ENCODE peak calls at places on chromosomes 7 and 10, in four cellular contexts. A, R, L and H are unnamed samples.

GRCh38 chr10:133114251-133114650 is 26.5 kb downstream of the ADGRA1 start:
- DNase-seq in A (no peak), R (no peak), L (no peak), H (no peak)

GRCh38 chr10:10044959-10045764 is 972.5 kb upstream of the CELF2 start:
- DNase-seq in L (no peak), R (no peak), A (no peak), H (no peak)

GRCh38 chr10:79382491-79382941 is 35.2 kb downstream of the PPIF start:
- DNase-seq in R (no peak), L (no peak), A (no peak), H (no peak)

GRCh38 chr10:124647421-124648130 is 96.6 kb downstream of the FAM53B start:
- DNase-seq in L (peak; percentile 50), A (peak; percentile 24), R (peak; percentile 64), H (peak; percentile 15)

GRCh38 chr10:24483701-24484100 is 240.0 kb downstream of the ARHGAP21 start:
- DNase-seq in A (no peak), R (no peak), L (no peak), H (peak; percentile 74)

GRCh38 chr10:132107211-132107946 is 41.6 kb downstream of the JAKMIP3 start:
- DNase-seq in L (no peak), A (no peak), R (no peak), H (no peak)

GRCh38 chr7:116598278-116598677 is 73.4 kb downstream of the CAV1 start:
- DNase-seq in A (no peak), L (no peak), R (peak; percentile 22), H (no peak)

GRCh38 chr10:28250358-28250757 is 52.5 kb downstream of the MPP7 start:
- DNase-seq in L (no peak), R (no peak), A (no peak), H (no peak)

GRCh38 chr10:115566867-115567266 is 473.7 kb downstream of the ATRNL1 start:
- DNase-seq in L (no peak), A (peak; percentile 11), R (no peak), H (no peak)

GRCh38 chr10:72173635-72174296 is 42.0 kb upstream of the ANAPC16 start:
- DNase-seq in L (peak; percentile 86), A (peak; percentile 42), R (peak; percentile 37), H (peak; percentile 27)

GRCh38 chr7:30424536-30424935 is 54.0 kb downstream of the NOD1 start:
- DNase-seq in L (no peak), A (no peak), R (no peak), H (no peak)

GRCh38 chr7:107696330-107696946 is 35.8 kb downstream of the SLC26A4 start:
- DNase-seq in R (no peak), A (no peak), L (no peak), H (no peak)

GRCh38 chr7:99267530-99268360 is 4.9 kb upstream of the MYH16 start:
- DNase-seq in L (no peak), A (peak; percentile 85), R (no peak), H (peak; percentile 85)

GRCh38 chr10:3067045-3067858 is at the start of gene PFKP:
- DNase-seq in A (no peak), R (peak; percentile 89), L (no peak), H (no peak)

GRCh38 chr7:116571037-116571436 is 46.2 kb downstream of the CAV1 start:
- DNase-seq in A (no peak), R (no peak), L (no peak), H (no peak)

GRCh38 chr7:34575006-34575405 is 83.0 kb upstream of the NPSR1 start:
- DNase-seq in A (no peak), L (no peak), R (no peak), H (no peak)

GRCh38 chr7:65731562-65732035 is 141.3 kb upstream of the VKORC1L1 start:
- DNase-seq in R (no peak), L (no peak), A (no peak), H (no peak)

GRCh38 chr7:140229591-140230516 is 53.1 kb upstream of the KDM7A start:
- DNase-seq in L (no peak), R (no peak), A (peak; percentile 99), H (no peak)

GRCh38 chr10:44908071-44908709 is 2.9 kb upstream of the TMEM72 start:
- DNase-seq in R (no peak), L (no peak), A (no peak), H (no peak)

GRCh38 chr7:10022957-10023356 is 950.7 kb upstream of the PHF14 start:
- DNase-seq in R (peak; percentile 13), L (no peak), A (no peak), H (peak; percentile 12)

GRCh38 chr7:120215654-120216053 is 57.3 kb upstream of the KCND2 start:
- DNase-seq in A (no peak), R (no peak), L (no peak), H (no peak)

GRCh38 chr7:120218702-120219101 is 54.3 kb upstream of the KCND2 start:
- DNase-seq in L (no peak), R (no peak), A (no peak), H (no peak)

DNA sequence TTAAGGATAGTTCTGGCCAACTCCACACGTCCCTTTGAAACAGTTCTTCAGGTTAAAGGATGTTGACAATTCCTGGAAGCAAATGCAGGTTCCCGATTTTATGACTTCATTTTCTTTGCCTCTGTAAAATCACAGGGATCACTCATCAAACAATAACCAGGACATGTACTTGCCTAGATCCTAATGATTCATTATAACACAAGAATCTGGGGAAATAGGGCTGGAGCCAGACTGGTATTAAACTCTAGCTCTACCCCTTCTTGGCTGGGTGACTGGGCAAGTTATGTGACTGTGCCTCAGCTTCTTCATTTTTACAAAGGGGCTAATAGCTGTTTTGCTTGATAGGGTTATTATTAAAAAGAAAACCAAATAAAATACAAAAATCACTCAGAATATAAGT is 56.0 kb upstream of the KCND2 start:
- DNase-seq in R (no peak), A (no peak), L (no peak), H (no peak)
- TF ChIP-seq RAD21 in R (no peak), A (no peak), L (no peak), H (no peak)

DNA sequence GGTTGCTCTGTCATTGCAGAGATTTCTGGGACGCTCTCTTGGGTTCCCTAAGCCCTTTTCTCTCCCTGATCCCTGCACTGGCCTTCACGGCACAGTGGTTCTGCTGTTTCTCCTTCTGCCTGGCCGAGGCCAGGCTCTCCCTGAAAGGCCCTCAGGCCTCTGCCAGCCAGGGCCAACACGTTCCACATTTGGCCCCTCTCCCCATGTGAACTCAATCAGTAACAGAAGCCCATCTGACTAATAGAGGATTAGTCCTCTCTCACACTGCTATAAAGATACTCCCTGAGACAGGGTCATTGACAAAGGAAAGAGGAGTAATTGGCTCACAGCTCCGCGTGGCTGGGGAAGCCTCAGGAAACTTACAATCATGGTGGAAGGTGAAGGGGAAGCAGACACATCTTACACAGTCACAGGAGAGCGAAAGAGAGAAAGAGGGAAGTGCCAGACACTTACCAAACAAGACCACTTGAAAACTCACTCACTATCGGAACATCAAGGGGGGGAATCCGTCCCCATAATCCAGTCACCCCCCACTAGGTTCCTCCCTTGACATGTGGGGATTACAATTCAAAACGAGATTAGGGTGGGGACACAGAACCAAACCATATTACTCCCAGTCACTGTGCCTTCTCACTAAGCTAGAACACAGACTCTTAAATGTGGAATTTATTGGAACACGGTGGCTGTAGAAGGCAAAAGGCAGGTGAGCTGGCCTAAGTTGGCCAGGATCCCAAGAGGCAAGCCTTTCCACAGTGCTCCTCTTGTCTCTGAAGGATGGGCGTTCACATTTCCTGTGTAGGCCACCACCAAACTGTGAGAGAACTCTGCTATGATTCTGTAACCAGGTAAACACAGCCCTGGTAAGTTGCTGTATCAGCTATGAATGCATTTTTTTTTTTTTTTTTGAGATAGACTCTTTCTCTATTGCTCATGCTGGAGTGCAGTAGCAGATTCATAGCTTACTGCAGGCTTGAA is 8.8 kb downstream of the FZD8 start:
- DNase-seq in L (no peak), A (no peak), R (no peak), H (no peak)
- TF ChIP-seq ZBTB33 in L (no peak), A (no peak), R (no peak), H (no peak)

GRCh38 chr7:1042161-1042833 is 2.0 kb upstream of the GPR146 start:
- DNase-seq in L (no peak), A (no peak), R (no peak), H (no peak)

GRCh38 chr7:1041471-1042160 is 2.7 kb upstream of the GPR146 start:
- DNase-seq in A (no peak), R (no peak), L (no peak), H (no peak)

GRCh38 chr7:1043552-1044188 is 676 bp upstream of the GPR146 start:
- DNase-seq in R (no peak), A (peak; percentile 23), L (no peak), H (no peak)

GRCh38 chr7:1044189-1045037 is at the start of gene GPR146:
- DNase-seq in A (peak; percentile 94), L (no peak), R (peak; percentile 100), H (peak; percentile 86)

GRCh38 chr7:1040790-1041189 is 3.6 kb upstream of the GPR146 start:
- DNase-seq in A (peak; percentile 21), L (no peak), R (peak; percentile 91), H (no peak)
- TF ChIP-seq RAD21 in A (no peak), L (no peak), R (no peak), H (no peak)

DNA sequence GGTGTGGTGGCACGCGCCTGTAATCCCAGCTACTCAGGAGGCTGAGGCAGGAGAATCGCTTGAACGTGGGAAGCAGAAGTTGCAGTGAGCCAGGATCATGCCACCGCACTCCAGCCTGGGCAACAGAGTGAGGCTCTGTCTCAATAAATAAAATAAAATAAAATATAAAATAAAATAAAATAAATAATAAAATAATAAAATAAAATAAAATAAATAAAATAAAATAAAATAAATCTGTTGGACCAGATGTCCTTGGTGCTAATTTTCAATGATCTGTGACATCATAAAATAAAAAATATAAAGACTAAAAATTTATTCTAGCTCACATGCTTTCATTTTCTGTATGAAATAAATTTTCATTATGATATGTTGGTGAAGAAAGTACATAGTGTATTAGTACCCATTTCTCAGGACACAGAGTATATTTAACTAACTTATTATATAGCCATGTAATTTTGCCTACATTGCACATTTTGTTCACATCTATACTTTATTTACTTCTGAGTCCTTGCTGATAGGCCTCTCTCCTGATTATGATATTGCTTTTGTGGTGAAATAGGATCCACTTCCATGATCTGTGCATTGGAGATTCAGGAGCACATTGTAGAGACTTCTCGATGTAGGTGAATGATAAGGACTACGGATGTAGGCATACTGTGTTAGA is 17.8 kb upstream of the HERPUD2 start:
- DNase-seq in L (no peak), A (no peak), R (no peak), H (no peak)
- TF ChIP-seq ZBTB33 in L (no peak), A (no peak), R (no peak), H (no peak)

GRCh38 chr7:23691320-23691719 is 11.3 kb downstream of the FAM221A start:
- DNase-seq in R (no peak), A (no peak), L (no peak), H (no peak)
- TF ChIP-seq RAD21 in R (no peak), A (no peak), L (no peak), H (no peak)